ENCODE peak calls at places on chromosomes 16 and 17, in five cellular contexts. One of them, this sample, is unnamed.

GRCh38 chr17:29616300-29617048 is 6.2 kb downstream of the CORO6 start:
- DNase-seq in NCI-H460: no peak
- DNase-seq in T47D: no peak
- DNase-seq in HTR-8/SVneo: no peak
- DNase-seq in sciatic nerve: peak; percentile 59
- DNase-seq in this sample: no peak

GRCh38 chr16:1615761-1616160 is 3.6 kb downstream of the CRAMP1 start:
- DNase-seq in NCI-H460: no peak
- DNase-seq in T47D: no peak
- DNase-seq in HTR-8/SVneo: no peak
- DNase-seq in sciatic nerve: no peak
- DNase-seq in this sample: no peak

GRCh38 chr16:27450836-27451341 is 48.9 kb downstream of the IL21R start:
- DNase-seq in NCI-H460: no peak
- DNase-seq in T47D: no peak
- DNase-seq in HTR-8/SVneo: no peak
- DNase-seq in sciatic nerve: no peak
- DNase-seq in this sample: no peak

GRCh38 chr17:38444151-38444550 is 15.9 kb downstream of the ARHGAP23 start:
- DNase-seq in NCI-H460: peak; percentile 55
- DNase-seq in T47D: peak; percentile 74
- DNase-seq in HTR-8/SVneo: peak; percentile 87
- DNase-seq in sciatic nerve: no peak
- DNase-seq in this sample: peak; percentile 79

GRCh38 chr17:67994827-67995567 is 1.3 kb downstream of the C17orf58 start:
- DNase-seq in NCI-H460: no peak
- DNase-seq in T47D: peak; percentile 75
- DNase-seq in HTR-8/SVneo: peak; percentile 57
- DNase-seq in sciatic nerve: no peak
- DNase-seq in this sample: peak; percentile 22

GRCh38 chr17:64583055-64583454 is 76.3 kb downstream of the CEP95 start:
- DNase-seq in NCI-H460: no peak
- DNase-seq in T47D: peak; percentile 39
- DNase-seq in HTR-8/SVneo: no peak
- DNase-seq in sciatic nerve: no peak
- DNase-seq in this sample: no peak

GRCh38 chr17:76492250-76492988 is 8.8 kb downstream of the RHBDF2 start:
- DNase-seq in NCI-H460: no peak
- DNase-seq in T47D: no peak
- DNase-seq in HTR-8/SVneo: no peak
- DNase-seq in sciatic nerve: no peak
- DNase-seq in this sample: no peak

GRCh38 chr17:56870163-56870651 is 36.3 kb downstream of the DGKE start:
- DNase-seq in NCI-H460: no peak
- DNase-seq in T47D: peak; percentile 44
- DNase-seq in HTR-8/SVneo: no peak
- DNase-seq in sciatic nerve: no peak
- DNase-seq in this sample: no peak

GRCh38 chr17:2700031-2700490 is 11.5 kb downstream of the CLUH start:
- DNase-seq in NCI-H460: no peak
- DNase-seq in T47D: no peak
- DNase-seq in HTR-8/SVneo: no peak
- DNase-seq in sciatic nerve: peak; percentile 48
- DNase-seq in this sample: no peak

GRCh38 chr16:3460585-3460984 is 17.1 kb downstream of the NAA60 start:
- DNase-seq in NCI-H460: no peak
- DNase-seq in T47D: no peak
- DNase-seq in HTR-8/SVneo: no peak
- DNase-seq in sciatic nerve: no peak
- DNase-seq in this sample: no peak

GRCh38 chr16:51061355-51061754 is 89.7 kb downstream of the SALL1 start:
- DNase-seq in NCI-H460: no peak
- DNase-seq in T47D: no peak
- DNase-seq in HTR-8/SVneo: no peak
- DNase-seq in sciatic nerve: no peak
- DNase-seq in this sample: no peak

GRCh38 chr16:87740909-87741424 is 24.8 kb downstream of the KLHDC4 start:
- DNase-seq in NCI-H460: no peak
- DNase-seq in T47D: no peak
- DNase-seq in HTR-8/SVneo: no peak
- DNase-seq in sciatic nerve: no peak
- DNase-seq in this sample: no peak

GRCh38 chr17:21072623-21073278 is 29.9 kb upstream of the USP22 start:
- DNase-seq in NCI-H460: no peak
- DNase-seq in T47D: no peak
- DNase-seq in HTR-8/SVneo: no peak
- DNase-seq in sciatic nerve: no peak
- DNase-seq in this sample: no peak

GRCh38 chr17:27494192-27495091 is 38.2 kb downstream of the KSR1 start:
- DNase-seq in NCI-H460: peak; percentile 33
- DNase-seq in T47D: peak; percentile 84
- DNase-seq in HTR-8/SVneo: peak; percentile 33
- DNase-seq in sciatic nerve: peak; percentile 77
- DNase-seq in this sample: peak; percentile 61

GRCh38 chr16:4085405-4085970 is 30.8 kb downstream of the ADCY9 start:
- DNase-seq in NCI-H460: no peak
- DNase-seq in T47D: no peak
- DNase-seq in HTR-8/SVneo: no peak
- DNase-seq in sciatic nerve: no peak
- DNase-seq in this sample: no peak

GRCh38 chr16:89581045-89581695 is 5.6 kb downstream of the CPNE7 start:
- DNase-seq in NCI-H460: no peak
- DNase-seq in T47D: no peak
- DNase-seq in HTR-8/SVneo: peak; percentile 89
- DNase-seq in sciatic nerve: no peak
- DNase-seq in this sample: no peak

GRCh38 chr17:78736526-78737079 is 45.5 kb downstream of the CYTH1 start:
- DNase-seq in NCI-H460: peak; percentile 69
- DNase-seq in T47D: peak; percentile 96
- DNase-seq in HTR-8/SVneo: no peak
- DNase-seq in sciatic nerve: peak; percentile 74
- DNase-seq in this sample: no peak

GRCh38 chr16:78659668-78660217 is 560.3 kb downstream of the WWOX start:
- DNase-seq in NCI-H460: no peak
- DNase-seq in T47D: no peak
- DNase-seq in HTR-8/SVneo: no peak
- DNase-seq in sciatic nerve: no peak
- DNase-seq in this sample: no peak

GRCh38 chr16:31120129-31120528 is 2.7 kb downstream of the KAT8 start:
- DNase-seq in NCI-H460: no peak
- DNase-seq in T47D: no peak
- DNase-seq in HTR-8/SVneo: no peak
- DNase-seq in sciatic nerve: no peak
- DNase-seq in this sample: no peak

This sample was measured in HAP-1.